ENCODE peak calls at places on chromosomes 2 and 18, in six cellular contexts. Z is K562, W is GM12878, S is H1, T is HCT116, P is HepG2. Q is an unnamed sample.

GRCh38 chr18:44590976-44591375 is 89.7 kb upstream of the SETBP1 start:
- DNase-seq in W (no peak), T (no peak), S (no peak), P (no peak), Z (no peak), Q (no peak)

GRCh38 chr2:201327678-201328077 is 29.5 kb downstream of the FLACC1 start:
- DNase-seq in Z (no peak), T (no peak), S (no peak), W (no peak), P (no peak), Q (no peak)

GRCh38 chr2:212994976-212995375 is 156.4 kb downstream of the IKZF2 start:
- DNase-seq in P (no peak), Z (no peak), W (no peak), S (no peak), T (no peak), Q (no peak)

GRCh38 chr2:189854956-189855355 is 70.7 kb downstream of the PMS1 start:
- DNase-seq in W (no peak), P (no peak), T (no peak), Z (no peak), S (no peak), Q (no peak)

GRCh38 chr2:102618452-102619413 is 620 bp upstream of the SLC9A2 start:
- DNase-seq in Z (peak), T (peak), P (no peak), S (no peak), W (no peak), Q (no peak)

GRCh38 chr18:74310411-74310810 is 5.2 kb upstream of the C18orf63 start:
- DNase-seq in P (peak), W (no peak), Z (no peak), S (no peak), T (no peak), Q (no peak)

GRCh38 chr2:241063587-241063986 is 38.5 kb downstream of the MTERF4 start:
- DNase-seq in T (no peak), Z (no peak), P (no peak), W (no peak), S (no peak), Q (no peak)

GRCh38 chr2:135337066-135337465 is 194.0 kb downstream of the ZRANB3 start:
- DNase-seq in S (no peak), W (no peak), P (no peak), T (no peak), Z (no peak), Q (no peak)

GRCh38 chr2:1538663-1539062 is 125.4 kb downstream of the TPO start:
- DNase-seq in W (no peak), T (peak), S (peak), Z (no peak), P (peak), Q (peak)

GRCh38 chr2:233202531-233202944 is 48.9 kb upstream of the ATG16L1 start:
- DNase-seq in S (no peak), W (peak), Z (no peak), P (no peak), T (no peak), Q (no peak)

GRCh38 chr2:39996653-39997080 is 217.6 kb upstream of the THUMPD2 start:
- DNase-seq in W (no peak), Z (no peak), S (no peak), T (peak), P (no peak), Q (no peak)

GRCh38 chr18:36333418-36333817 is 35.9 kb downstream of the FHOD3 start:
- DNase-seq in P (no peak), W (no peak), Z (no peak), T (no peak), S (no peak), Q (no peak)

GRCh38 chr2:240965296-240965904 is 33.0 kb upstream of the SNED1 start:
- DNase-seq in Z (no peak), P (no peak), T (no peak), S (no peak), W (no peak), Q (no peak)

GRCh38 chr2:223901854-223902253 is 43.3 kb downstream of the WDFY1 start:
- DNase-seq in T (no peak), Z (no peak), S (no peak), W (no peak), P (peak), Q (no peak)

GRCh38 chr18:52426462-52426861 is 86.5 kb downstream of the DCC start:
- DNase-seq in Z (no peak), S (no peak), T (no peak), W (no peak), P (no peak), Q (no peak)

GRCh38 chr2:130332271-130333073 is 10.2 kb upstream of the IMP4 start:
- DNase-seq in P (peak), W (no peak), Z (peak), T (peak), S (peak), Q (peak)

GRCh38 chr2:167404896-167405295 is 516.6 kb downstream of the XIRP2 start:
- DNase-seq in Z (no peak), T (no peak), W (no peak), S (no peak), P (no peak), Q (no peak)

GRCh38 chr18:13253786-13254755 is 35.5 kb downstream of the LDLRAD4 start:
- DNase-seq in Z (no peak), S (no peak), T (no peak), W (no peak), P (no peak), Q (no peak)

GRCh38 chr2:196195302-196195701 is 23.9 kb upstream of the STK17B start:
- DNase-seq in T (no peak), S (no peak), W (no peak), Z (no peak), P (no peak), Q (no peak)

GRCh38 chr2:40230717-40231300 is 221.1 kb downstream of the SLC8A1 start:
- DNase-seq in Z (no peak), S (no peak), W (no peak), T (no peak), P (no peak), Q (no peak)

GRCh38 chr2:61775956-61776570 is 77.8 kb downstream of the FAM161A start:
- DNase-seq in W (peak), P (no peak), Z (no peak), S (no peak), T (no peak), Q (no peak)

GRCh38 chr2:233404227-233404626 is 49.9 kb downstream of the DGKD start:
- DNase-seq in S (no peak), T (peak), W (no peak), P (peak), Z (peak), Q (peak)

GRCh38 chr18:7730682-7731081 is 163.6 kb downstream of the PTPRM start:
- DNase-seq in S (no peak), Z (no peak), P (no peak), W (no peak), T (no peak), Q (no peak)

GRCh38 chr2:118123561-118124232 is 35.4 kb downstream of the INSIG2 start:
- DNase-seq in Z (no peak), S (no peak), P (peak), T (peak), W (no peak), Q (no peak)

GRCh38 chr2:31240406-31241365 is 6.7 kb downstream of the EHD3 start:
- DNase-seq in P (no peak), W (no peak), S (no peak), T (no peak), Z (no peak), Q (no peak)

GRCh38 chr2:240467149-240467642 is 31.7 kb downstream of the GPC1 start:
- DNase-seq in W (no peak), Z (no peak), T (no peak), P (no peak), S (no peak), Q (no peak)

GRCh38 chr2:43082111-43082877 is 144.1 kb downstream of the ZFP36L2 start:
- DNase-seq in T (no peak), P (no peak), S (no peak), W (no peak), Z (no peak), Q (no peak)

GRCh38 chr2:179263460-179264237 is 983 bp downstream of the SESTD1 start:
- DNase-seq in P (peak), W (no peak), S (no peak), Z (peak), T (no peak), Q (peak)

GRCh38 chr2:101474752-101475384 is at the start of gene RFX8:
- DNase-seq in W (no peak), S (no peak), T (no peak), P (peak), Z (no peak), Q (no peak)

GRCh38 chr2:200363279-200363678 is 56.8 kb downstream of the SPATS2L start:
- DNase-seq in Z (no peak), S (no peak), W (no peak), P (no peak), T (no peak), Q (no peak)

GRCh38 chr18:71116535-71116934 is 827.7 kb downstream of the SOCS6 start:
- DNase-seq in T (no peak), P (no peak), Z (no peak), S (no peak), W (no peak), Q (no peak)

GRCh38 chr2:138818479-138818878 is 38.3 kb upstream of the NXPH2 start:
- DNase-seq in S (no peak), P (no peak), T (no peak), Z (no peak), W (no peak), Q (peak)

GRCh38 chr2:100900156-100900795 is 80.3 kb downstream of the NPAS2 start:
- DNase-seq in P (no peak), Z (no peak), W (no peak), T (no peak), S (no peak), Q (no peak)

GRCh38 chr2:118051956-118052355 is 36.3 kb upstream of the INSIG2 start:
- DNase-seq in P (no peak), T (no peak), W (no peak), Z (no peak), S (no peak), Q (no peak)

GRCh38 chr2:6917071-6917760 is at the start of gene RNF144A:
- DNase-seq in Z (peak), S (no peak), T (no peak), P (no peak), W (no peak), Q (peak)

GRCh38 chr2:232522014-232522854 is 2.0 kb downstream of the PRSS56 start:
- DNase-seq in T (no peak), Z (peak), P (no peak), S (no peak), W (no peak), Q (no peak)

DNA sequence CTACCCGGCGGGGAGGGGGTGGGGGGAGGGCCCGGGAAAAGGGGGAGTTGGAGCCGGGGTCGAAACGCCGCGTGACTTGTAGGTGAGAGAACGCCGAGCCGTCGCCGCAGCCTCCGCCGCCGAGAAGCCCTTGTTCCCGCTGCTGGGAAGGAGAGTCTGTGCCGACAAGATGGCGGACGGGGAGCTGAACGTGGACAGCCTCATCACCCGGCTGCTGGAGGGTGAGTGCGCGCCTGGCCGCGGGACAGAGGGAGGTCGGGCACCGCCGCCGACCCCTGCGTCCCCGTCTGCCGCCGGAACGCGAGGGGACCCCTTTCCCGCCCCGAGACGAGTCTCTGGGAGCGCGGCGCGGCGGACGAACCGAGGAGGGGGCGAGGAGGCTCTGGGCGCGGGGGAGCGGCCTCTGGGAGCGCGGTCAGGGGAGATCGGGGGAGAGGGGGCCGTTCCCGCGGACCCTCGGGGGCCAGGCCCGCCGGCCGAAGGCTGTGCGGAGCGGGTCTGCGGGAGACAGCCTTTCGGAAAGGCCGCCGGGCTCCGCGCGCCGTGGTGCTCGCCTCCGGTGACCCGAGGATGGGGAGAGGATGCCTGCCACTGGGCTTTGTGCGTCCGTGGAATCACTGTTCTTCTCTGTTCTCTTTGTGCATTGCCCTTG is 452 bp downstream of the PPP1CB start:
- DNase-seq in W (no peak), S (no peak), Z (peak), T (no peak), P (no peak), Q (peak)
- TF ChIP-seq ZNF274 in W (no peak), S (no peak), Z (no peak), T (no peak), P (no peak), Q (no peak)

DNA sequence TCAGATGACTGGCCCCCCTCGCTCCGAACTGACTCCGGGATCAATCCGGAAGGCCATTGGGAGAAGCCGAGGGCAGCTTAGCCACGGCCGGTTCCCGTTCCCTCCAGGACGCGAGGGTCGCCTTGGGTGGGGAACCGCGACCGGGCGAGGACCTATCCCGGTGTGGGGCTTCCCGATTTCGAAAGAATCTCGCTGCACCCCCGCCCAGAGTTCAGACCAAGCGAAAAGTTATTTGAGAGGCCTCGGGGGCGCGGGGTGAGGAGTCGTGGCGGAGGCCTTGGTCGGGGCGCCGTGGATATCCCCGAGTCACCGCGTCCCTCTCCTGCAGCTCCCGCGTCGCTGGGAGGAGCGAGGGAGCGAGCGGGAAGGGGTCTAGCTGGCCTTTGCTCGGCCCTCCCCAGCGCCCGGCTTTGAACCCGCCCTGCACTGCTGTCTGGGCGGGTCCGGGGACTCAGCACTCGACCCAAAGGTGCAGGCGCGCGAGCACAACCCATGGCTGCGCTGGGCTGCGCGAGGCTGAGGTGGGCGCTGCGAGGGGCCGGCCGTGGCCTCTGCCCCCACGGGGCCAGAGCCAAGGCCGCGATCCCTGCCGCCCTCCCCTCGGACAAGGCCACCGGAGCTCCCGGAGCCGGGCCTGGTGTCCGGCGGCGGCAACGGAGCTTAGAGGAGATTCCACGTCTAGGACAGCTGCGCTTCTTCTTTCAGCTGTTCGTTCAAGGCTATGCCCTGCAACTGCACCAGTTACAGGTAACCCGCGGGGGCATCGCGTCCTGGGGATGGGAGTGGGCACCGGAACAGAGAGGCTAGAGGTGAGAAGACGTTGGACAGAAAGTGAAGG is at the start of gene CYP27A1:
- DNase-seq in T (no peak), Z (no peak), W (no peak), P (peak), S (no peak), Q (peak)
- TF ChIP-seq YY1 in T (no peak), Z (no peak), W (no peak), P (peak), S (no peak), Q (no peak)

GRCh38 chr2:64189586-64189985 is 45.4 kb upstream of the PELI1 start:
- DNase-seq in W (no peak), T (no peak), P (no peak), S (no peak), Z (no peak), Q (no peak)
- H3K9ac ChIP-seq in W (no peak), T (no peak), P (no peak), S (no peak), Z (no peak), Q (no peak)

GRCh38 chr18:21638822-21639221 is 26.7 kb downstream of the SNRPD1 start:
- DNase-seq in W (no peak), Z (no peak), S (no peak), T (no peak), P (no peak), Q (no peak)

GRCh38 chr18:21632393-21632792 is 20.3 kb downstream of the SNRPD1 start:
- DNase-seq in P (no peak), W (no peak), S (no peak), T (no peak), Z (no peak), Q (no peak)

GRCh38 chr18:21634588-21635199 is 22.6 kb downstream of the SNRPD1 start:
- DNase-seq in P (no peak), S (no peak), Z (no peak), T (no peak), W (no peak), Q (no peak)

GRCh38 chr18:21636769-21637168 is 24.7 kb downstream of the SNRPD1 start:
- DNase-seq in T (no peak), Z (no peak), S (no peak), P (no peak), W (no peak), Q (no peak)
- TF ChIP-seq ZNF274 in T (no peak), Z (no peak), S (no peak), P (no peak), W (no peak), Q (no peak)

GRCh38 chr2:227325824-227326195 is 759 bp downstream of the MFF start:
- DNase-seq in S (no peak), Z (peak), P (peak), T (no peak), W (no peak), Q (peak)
- TF ChIP-seq YY1 in S (no peak), Z (no peak), P (no peak), T (no peak), W (no peak), Q (no peak)